ENCODE peak calls at places on chromosomes 3 and 15, in four cellular contexts. Q is endothelial cell of umbilical vein, I is left lung, S is IMR-90. W is an unnamed sample.

GRCh38 chr3:108590443-108590842 is 921 bp downstream of the DZIP3 start:
- DNase-seq in Q (peak; percentile 16), I (no peak), S (no peak), W (peak; percentile 13)

GRCh38 chr15:66405605-66406004 is 18.9 kb downstream of the MAP2K1 start:
- DNase-seq in S (peak; percentile 59), Q (peak; percentile 83), I (no peak), W (peak; percentile 7)

GRCh38 chr3:52403955-52404354 is 40.9 kb downstream of the SEMA3G start:
- DNase-seq in Q (no peak), I (no peak), S (no peak), W (peak; percentile 8)

GRCh38 chr3:105620236-105620635 is 248.6 kb downstream of the CBLB start:
- DNase-seq in Q (no peak), S (no peak), I (no peak), W (no peak)

GRCh38 chr3:48798998-48799397 is 48.7 kb downstream of the PRKAR2A start:
- DNase-seq in I (no peak), S (no peak), Q (peak; percentile 47), W (no peak)

GRCh38 chr3:41888368-41889076 is 73.4 kb downstream of the ULK4 start:
- DNase-seq in Q (no peak), I (no peak), S (no peak), W (no peak)

GRCh38 chr15:38080651-38081271 is 146.3 kb downstream of the TMCO5A start:
- DNase-seq in I (no peak), Q (no peak), S (peak; percentile 16), W (no peak)

GRCh38 chr3:38028621-38029361 is 651 bp downstream of the PLCD1 start:
- DNase-seq in S (no peak), Q (no peak), I (peak; percentile 85), W (peak; percentile 62)

GRCh38 chr3:179558742-179559364 is 3.9 kb upstream of the ACTL6A start:
- DNase-seq in Q (peak; percentile 84), I (no peak), S (peak; percentile 81), W (peak; percentile 88)

GRCh38 chr3:9727041-9727595 is 4.4 kb upstream of the BRPF1 start:
- DNase-seq in I (no peak), Q (no peak), S (no peak), W (no peak)

GRCh38 chr3:62601238-62601856 is 228.0 kb upstream of the FEZF2 start:
- DNase-seq in Q (peak; percentile 88), I (no peak), S (peak; percentile 87), W (peak; percentile 17)

GRCh38 chr3:107846282-107846852 is 244.5 kb downstream of the CD47 start:
- DNase-seq in I (no peak), Q (peak; percentile 64), S (peak; percentile 64), W (peak; percentile 82)

GRCh38 chr3:27467545-27467944 is 16.6 kb downstream of the SLC4A7 start:
- DNase-seq in Q (peak; percentile 70), S (peak; percentile 61), I (no peak), W (peak; percentile 71)

GRCh38 chr3:189169728-189170127 is 2.0 kb upstream of the TPRG1 start:
- DNase-seq in I (no peak), Q (no peak), S (no peak), W (no peak)

GRCh38 chr3:187255314-187255713 is 36.2 kb downstream of the MASP1 start:
- DNase-seq in Q (peak; percentile 5), I (no peak), S (no peak), W (no peak)

GRCh38 chr3:146974001-146974400 is 368.9 kb upstream of the PLSCR5 start:
- DNase-seq in Q (no peak), I (peak; percentile 16), S (no peak), W (no peak)

GRCh38 chr15:97196066-97197027 is 764.2 kb upstream of the ARRDC4 start:
- DNase-seq in Q (no peak), I (peak; percentile 37), S (no peak), W (no peak)

GRCh38 chr3:10399634-10400033 is 78.7 kb upstream of the SEC13 start:
- DNase-seq in I (peak; percentile 18), S (no peak), Q (no peak), W (no peak)

GRCh38 chr15:69337133-69337532 is 38.4 kb downstream of the PAQR5 start:
- DNase-seq in Q (peak; percentile 33), S (peak; percentile 44), I (no peak), W (peak; percentile 55)

GRCh38 chr3:4501422-4501821 is 8.3 kb downstream of the ITPR1 start:
- DNase-seq in S (no peak), Q (no peak), I (no peak), W (no peak)

GRCh38 chr15:51874751-51875644 is 45.5 kb downstream of the TMOD3 start:
- DNase-seq in Q (peak; percentile 92), I (no peak), S (peak; percentile 99), W (peak; percentile 96)

DNA sequence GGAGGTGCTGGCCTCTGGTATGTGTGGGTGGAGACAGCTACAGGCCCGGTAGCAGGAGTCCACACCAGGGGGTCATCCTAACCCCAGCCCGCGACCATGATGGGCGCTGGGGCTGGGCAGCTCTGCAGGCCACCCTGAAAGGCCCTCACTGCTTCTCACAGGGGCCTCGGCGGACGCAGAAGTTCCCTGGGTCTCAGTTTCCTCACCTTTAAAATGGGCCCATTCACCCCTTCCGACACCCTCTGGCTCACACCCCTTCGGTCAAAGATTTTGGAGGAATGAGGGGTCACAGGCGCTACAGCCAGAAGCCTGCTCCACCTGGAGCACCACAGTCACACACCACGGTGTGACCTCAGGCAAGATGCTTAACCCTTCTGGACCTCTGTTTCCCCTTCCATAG is 8.0 kb downstream of the PLXND1 start:
- DNase-seq in S (no peak), Q (no peak), I (no peak), W (no peak)
- H3K4me1 ChIP-seq in S (peaks cover 51% of the 10 kb centered on the region), Q (peaks cover 92% of the 10 kb centered on the region), I (peaks cover 100% of the 10 kb centered on the region), W (peaks cover 97% of the 10 kb centered on the region)

GRCh38 chr3:72907131-72907697 is 19.4 kb downstream of the GXYLT2 start:
- DNase-seq in I (no peak), Q (no peak), S (peak; percentile 72), W (peak; percentile 80)
- H3K36me3 ChIP-seq in I (no peaks in the 10 kb centered on the region), Q (no peaks in the 10 kb centered on the region), S (peaks cover 9% of the 10 kb centered on the region), W (no peaks in the 10 kb centered on the region)

DNA sequence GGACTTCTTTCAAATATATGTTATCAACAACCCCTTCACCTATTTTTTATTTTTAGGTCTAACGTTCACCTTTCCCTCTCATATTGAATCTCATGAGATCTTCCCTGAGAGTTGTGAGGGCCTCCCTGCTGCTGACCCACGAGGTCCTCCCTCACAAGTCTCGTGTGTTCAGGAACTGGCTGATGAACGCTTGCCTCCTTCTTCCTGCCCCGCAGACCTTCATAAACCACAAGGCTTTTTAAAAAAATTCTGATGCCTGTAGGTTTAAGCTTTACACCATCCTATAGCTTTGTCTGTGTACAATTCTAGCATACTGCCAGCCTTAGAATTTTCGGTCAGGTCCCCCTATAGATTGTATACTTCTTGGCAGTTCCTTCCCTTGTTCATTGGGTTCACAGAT is 50.5 kb downstream of the CHST2 start:
- DNase-seq in S (no peak), Q (no peak), I (no peak), W (no peak)
- H3K4me1 ChIP-seq in S (peaks cover 23% of the 10 kb centered on the region), Q (peaks cover 23% of the 10 kb centered on the region), I (peaks cover 57% of the 10 kb centered on the region), W (peaks cover 13% of the 10 kb centered on the region)

DNA sequence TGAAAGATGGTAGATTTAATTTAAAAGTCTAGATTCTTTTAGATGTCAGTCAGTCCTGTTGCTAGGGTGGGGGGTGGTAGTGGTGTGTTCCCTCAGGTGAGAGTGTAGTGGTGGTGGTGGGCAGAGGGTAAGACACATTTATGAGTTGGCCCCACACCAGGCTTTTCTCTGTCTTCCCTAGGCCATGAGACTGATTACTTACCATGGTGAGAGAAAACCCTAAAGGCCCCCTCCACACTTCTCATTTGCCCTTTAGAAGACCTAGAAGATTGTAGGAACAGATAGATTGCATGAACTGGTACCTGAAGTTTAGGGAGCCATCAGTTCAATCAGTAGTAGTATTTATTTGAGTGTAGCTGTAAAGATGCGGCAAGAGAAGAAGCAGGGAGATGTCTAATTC is 20.9 kb downstream of the FNDC3B start:
- DNase-seq in S (no peak), I (no peak), Q (no peak), W (no peak)
- H3K36me3 ChIP-seq in S (peaks cover 7% of the 10 kb centered on the region), I (peaks cover 4% of the 10 kb centered on the region), Q (peaks cover 7% of the 10 kb centered on the region), W (peaks cover 31% of the 10 kb centered on the region)

GRCh38 chr3:32126305-32127015 is 20.0 kb downstream of the GPD1L start:
- DNase-seq in Q (no peak), S (no peak), I (no peak), W (no peak)
- H3K4me1 ChIP-seq in Q (no peaks in the 10 kb centered on the region), S (no peaks in the 10 kb centered on the region), I (no peaks in the 10 kb centered on the region), W (peaks cover 21% of the 10 kb centered on the region)

GRCh38 chr15:99983171-99983891 is 250.1 kb upstream of the LYSMD4 start:
- DNase-seq in I (no peak), Q (no peak), S (no peak), W (no peak)

GRCh38 chr15:99983894-99984293 is 250.7 kb upstream of the LYSMD4 start:
- DNase-seq in I (no peak), S (no peak), Q (no peak), W (no peak)

GRCh38 chr15:99986297-99987118 is 253.3 kb upstream of the LYSMD4 start:
- DNase-seq in Q (no peak), I (no peak), S (no peak), W (no peak)

GRCh38 chr15:99985878-99986277 is 252.6 kb upstream of the LYSMD4 start:
- DNase-seq in I (no peak), Q (no peak), S (no peak), W (no peak)

GRCh38 chr15:99984491-99985243 is 251.4 kb upstream of the LYSMD4 start:
- DNase-seq in S (no peak), I (no peak), Q (no peak), W (no peak)
- H3K36me3 ChIP-seq in S (no peaks in the 10 kb centered on the region), I (no peaks in the 10 kb centered on the region), Q (no peaks in the 10 kb centered on the region), W (no peaks in the 10 kb centered on the region)